ENCODE peak calls at places on chromosomes 4 and X, in ten cellular contexts. I is suprapubic skin, D is vagina, X is HepG2, W is SK-N-SH, A is GM23338, U is GM12892, J is upper lobe of left lung, Q is HL-60, P is SK-N-MC. H is an unnamed sample.

GRCh38 chrX:63754141-63754859 is 30.7 kb downstream of the ARHGEF9 start:
- DNase-seq in X (no peak), I (no peak), A (no peak), P (no peak), W (no peak), J (peak), Q (peak), D (no peak), U (no peak), H (no peak)

GRCh38 chrX:33726281-33727160 is 405.6 kb downstream of the FAM47A start:
- DNase-seq in P (no peak), U (no peak), Q (no peak), W (no peak), J (no peak), D (no peak), X (no peak), A (peak), I (peak), H (no peak)

GRCh38 chr4:47531241-47531953 is 46.3 kb downstream of the ATP10D start:
- DNase-seq in W (no peak), Q (peak), P (no peak), I (no peak), D (no peak), X (peak), A (peak), J (peak), U (peak), H (peak)

GRCh38 chrX:55710701-55711100 is 6.8 kb upstream of the RRAGB start:
- DNase-seq in J (no peak), I (no peak), U (no peak), D (no peak), X (no peak), Q (no peak), P (no peak), W (no peak), A (no peak), H (no peak)

GRCh38 chr4:117817316-117817715 is 217.0 kb upstream of the NDST3 start:
- DNase-seq in Q (no peak), J (no peak), P (no peak), X (no peak), I (no peak), U (no peak), D (no peak), W (no peak), A (no peak), H (no peak)

GRCh38 chr4:25123236-25123635 is 37.0 kb downstream of the SEPSECS start:
- DNase-seq in U (no peak), Q (no peak), J (no peak), X (no peak), D (no peak), I (no peak), P (no peak), W (no peak), A (no peak), H (no peak)

GRCh38 chr4:27132497-27132896 is 271.9 kb downstream of the STIM2 start:
- DNase-seq in I (no peak), P (no peak), X (no peak), U (no peak), A (no peak), D (no peak), W (no peak), J (no peak), Q (no peak), H (no peak)

GRCh38 chr4:37538931-37539330 is 147.2 kb downstream of the RELL1 start:
- DNase-seq in W (no peak), U (no peak), P (no peak), Q (peak), I (no peak), D (no peak), A (peak), J (no peak), X (no peak), H (no peak)

GRCh38 chr4:90994883-90995484 is 867.8 kb downstream of the CCSER1 start:
- DNase-seq in U (no peak), P (no peak), A (no peak), I (no peak), Q (no peak), D (no peak), X (no peak), J (no peak), W (no peak), H (no peak)

GRCh38 chr4:182245541-182246245 is 2.5 kb downstream of the TENM3 start:
- DNase-seq in A (no peak), U (no peak), D (no peak), Q (no peak), W (no peak), J (no peak), P (no peak), X (no peak), I (no peak), H (no peak)

GRCh38 chr4:78242071-78242470 is 184.9 kb downstream of the FRAS1 start:
- DNase-seq in A (no peak), I (no peak), P (no peak), W (no peak), D (no peak), J (no peak), U (no peak), X (no peak), Q (no peak), H (no peak)

DNA sequence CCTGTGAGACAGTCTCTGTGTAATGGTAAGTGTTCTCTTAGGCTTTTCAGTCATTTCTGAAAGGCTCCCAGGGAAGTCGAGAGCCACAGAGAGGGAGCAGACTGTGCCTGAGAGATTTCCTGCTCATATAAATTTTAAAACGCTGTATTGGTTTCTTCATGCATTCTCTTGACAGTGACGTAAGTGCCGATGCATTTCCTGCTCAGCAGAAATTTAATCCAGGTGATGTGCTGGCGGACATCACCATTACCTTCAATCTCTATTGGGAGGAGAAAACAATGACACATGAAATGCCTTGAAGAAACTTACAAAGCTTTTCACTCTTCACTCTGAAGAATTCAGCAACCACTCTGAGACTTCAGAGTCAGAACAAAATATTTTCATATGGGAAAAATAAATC is 383.6 kb downstream of the BMPR1B start:
- DNase-seq in J (no peak), X (no peak), A (no peak), P (no peak), Q (no peak), D (no peak), U (no peak), W (no peak), I (no peak), H (no peak)
- TF ChIP-seq POLR2AphosphoS5 in J (no peak), X (no peak), A (no peak), P (no peak), Q (no peak), D (no peak), U (no peak), W (no peak), I (no peak), H (no peak)

GRCh38 chr4:184819786-184820185 is 6.0 kb downstream of the ACSL1 start:
- DNase-seq in Q (peak), X (peak), J (no peak), P (no peak), U (no peak), I (no peak), W (no peak), D (no peak), A (no peak), H (no peak)
- TF ChIP-seq POLR2AphosphoS5 in Q (no peak), X (no peak), J (peak), P (no peak), U (no peak), I (no peak), W (no peak), D (no peak), A (no peak), H (no peak)

DNA sequence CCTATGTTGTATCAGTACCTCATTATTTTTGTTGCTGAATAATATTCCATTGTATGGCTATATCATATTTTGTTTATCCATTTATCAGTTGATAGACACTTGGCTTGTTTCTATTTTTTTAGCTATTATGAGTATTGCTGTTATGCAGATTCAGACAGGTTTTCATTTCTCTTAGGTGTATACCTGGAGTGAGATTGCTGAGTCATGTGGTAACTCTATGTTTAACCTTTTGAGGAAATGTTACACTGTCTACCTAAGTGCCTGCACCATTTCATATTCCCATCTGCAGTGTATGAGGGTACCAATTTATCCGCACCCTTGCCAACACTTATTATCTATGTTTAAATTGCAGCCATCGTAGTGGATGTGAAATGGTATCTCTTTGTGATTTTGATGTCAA is 43.0 kb upstream of the SH3RF1 start:
- DNase-seq in J (no peak), U (no peak), P (no peak), D (no peak), I (no peak), W (no peak), Q (no peak), A (no peak), X (no peak), H (no peak)
- TF ChIP-seq POLR2AphosphoS5 in J (no peak), U (no peak), P (no peak), D (no peak), I (no peak), W (no peak), Q (no peak), A (no peak), X (no peak), H (no peak)

GRCh38 chr4:7929530-7929951 is 10.1 kb downstream of the AFAP1 start:
- DNase-seq in P (no peak), Q (no peak), W (peak), U (no peak), I (peak), X (no peak), A (peak), D (no peak), J (peak), H (peak)
- TF ChIP-seq POLR2AphosphoS5 in P (no peak), Q (no peak), W (no peak), U (no peak), I (peak), X (no peak), A (no peak), D (peak), J (no peak), H (no peak)

GRCh38 chr4:55736605-55737183 is 82.9 kb upstream of the EXOC1L start:
- DNase-seq in J (no peak), U (no peak), P (no peak), X (no peak), A (peak), D (no peak), Q (no peak), I (no peak), W (peak), H (no peak)

GRCh38 chr4:55729306-55730142 is 90.1 kb upstream of the EXOC1L start:
- DNase-seq in A (peak), Q (no peak), U (no peak), I (no peak), P (no peak), X (peak), J (no peak), D (no peak), W (no peak), H (no peak)

GRCh38 chr4:55730143-55730931 is 89.3 kb upstream of the EXOC1L start:
- DNase-seq in U (no peak), J (no peak), A (no peak), W (no peak), X (no peak), I (no peak), D (no peak), P (no peak), Q (no peak), H (no peak)

GRCh38 chr4:55732864-55733263 is 86.7 kb upstream of the EXOC1L start:
- DNase-seq in X (no peak), D (no peak), J (no peak), Q (no peak), U (no peak), W (no peak), I (no peak), P (no peak), A (no peak), H (no peak)

DNA sequence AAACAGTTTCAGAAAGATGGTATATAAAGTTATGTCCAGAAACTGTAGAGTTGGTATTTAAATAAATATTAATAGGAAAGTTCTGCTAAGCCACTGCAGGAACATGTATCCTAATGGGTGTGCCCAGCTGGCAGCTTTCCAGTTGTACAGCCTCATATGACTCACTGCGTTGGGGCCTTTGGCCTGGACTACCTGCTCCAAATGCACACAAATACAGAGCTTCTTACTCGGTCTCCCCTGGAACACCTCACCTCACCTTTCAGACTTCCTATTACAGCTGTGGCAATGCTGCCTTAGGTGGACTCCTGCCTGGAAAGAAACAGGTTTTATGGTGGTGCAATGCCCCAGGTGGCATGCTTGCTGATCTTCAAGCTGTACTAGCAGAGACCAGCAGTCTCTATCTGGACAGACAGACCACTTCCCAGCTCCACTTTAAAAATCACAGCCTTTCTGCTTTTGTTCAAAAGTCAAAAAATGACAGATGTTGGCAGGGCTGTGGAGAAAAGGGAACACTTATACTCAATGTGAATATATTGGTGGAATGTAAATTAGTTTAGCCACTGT is 85.6 kb upstream of the EXOC1L start:
- DNase-seq in D (no peak), W (peak), I (peak), J (peak), A (no peak), X (peak), U (no peak), Q (no peak), P (no peak), H (peak)
- TF ChIP-seq POLR2AphosphoS5 in D (no peak), W (no peak), I (no peak), J (no peak), A (no peak), X (no peak), U (no peak), Q (no peak), P (no peak), H (no peak)

GRCh38 chr4:100826067-100826466 is 308.2 kb upstream of the EMCN start:
- DNase-seq in D (no peak), W (no peak), P (no peak), A (no peak), U (no peak), J (no peak), X (no peak), I (no peak), Q (peak), H (no peak)

GRCh38 chr4:100826808-100827548 is 309.2 kb upstream of the EMCN start:
- DNase-seq in W (no peak), Q (peak), X (no peak), A (no peak), P (no peak), I (no peak), U (no peak), J (no peak), D (no peak), H (no peak)

GRCh38 chr4:100827756-100828155 is 309.9 kb upstream of the EMCN start:
- DNase-seq in W (no peak), Q (peak), P (no peak), I (no peak), A (no peak), D (no peak), X (no peak), J (no peak), U (no peak), H (no peak)

GRCh38 chr4:100828364-100828763 is 310.5 kb upstream of the EMCN start:
- DNase-seq in W (no peak), X (no peak), J (no peak), Q (no peak), D (no peak), A (no peak), U (no peak), I (no peak), P (peak), H (no peak)

GRCh38 chr4:100828986-100829685 is 311.3 kb upstream of the EMCN start:
- DNase-seq in A (no peak), I (no peak), X (no peak), J (no peak), P (peak), U (no peak), W (no peak), D (no peak), Q (no peak), H (no peak)
- TF ChIP-seq POLR2AphosphoS5 in A (no peak), I (no peak), X (no peak), J (no peak), P (no peak), U (no peak), W (no peak), D (no peak), Q (no peak), H (no peak)

GRCh38 chrX:1518512-1518911 is 18.5 kb downstream of the P2RY8 start:
- DNase-seq in W (no peak), U (no peak), Q (no peak), D (no peak), I (no peak), J (no peak), P (no peak), X (no peak), A (no peak), H (no peak)

GRCh38 chrX:1520350-1520749 is 16.6 kb downstream of the P2RY8 start:
- DNase-seq in P (no peak), D (no peak), I (no peak), J (no peak), X (no peak), U (no peak), W (no peak), A (no peak), Q (no peak), H (no peak)

GRCh38 chrX:1519022-1519497 is 17.9 kb downstream of the P2RY8 start:
- DNase-seq in D (no peak), A (no peak), P (no peak), U (no peak), X (no peak), Q (no peak), J (no peak), W (no peak), I (no peak), H (no peak)

GRCh38 chrX:1524874-1525582 is 12.0 kb downstream of the P2RY8 start:
- DNase-seq in A (no peak), P (no peak), X (no peak), I (peak), U (no peak), W (no peak), J (no peak), D (peak), Q (no peak), H (no peak)

GRCh38 chrX:1521459-1521956 is 15.5 kb downstream of the P2RY8 start:
- DNase-seq in X (peak), P (no peak), A (peak), I (peak), W (no peak), J (peak), Q (peak), D (peak), U (peak), H (no peak)
- TF ChIP-seq POLR2AphosphoS5 in X (no peak), P (no peak), A (no peak), I (no peak), W (no peak), J (no peak), Q (peak), D (no peak), U (no peak), H (no peak)

GRCh38 chr4:153234923-153235322 is 30.7 kb downstream of the TRIM2 start:
- DNase-seq in A (no peak), X (no peak), D (peak), Q (no peak), U (no peak), J (no peak), W (no peak), P (no peak), I (no peak), H (no peak)

GRCh38 chr4:153238146-153238919 is 34.1 kb downstream of the TRIM2 start:
- DNase-seq in Q (no peak), P (no peak), D (no peak), U (no peak), J (no peak), X (no peak), W (no peak), I (no peak), A (no peak), H (no peak)

GRCh38 chr4:153232768-153233167 is 28.5 kb downstream of the TRIM2 start:
- DNase-seq in U (no peak), P (no peak), I (no peak), D (no peak), W (no peak), A (peak), J (peak), Q (no peak), X (peak), H (no peak)

GRCh38 chr4:153228512-153229145 is 24.4 kb downstream of the TRIM2 start:
- DNase-seq in I (no peak), A (no peak), U (no peak), J (no peak), W (peak), D (no peak), Q (no peak), P (no peak), X (no peak), H (no peak)

DNA sequence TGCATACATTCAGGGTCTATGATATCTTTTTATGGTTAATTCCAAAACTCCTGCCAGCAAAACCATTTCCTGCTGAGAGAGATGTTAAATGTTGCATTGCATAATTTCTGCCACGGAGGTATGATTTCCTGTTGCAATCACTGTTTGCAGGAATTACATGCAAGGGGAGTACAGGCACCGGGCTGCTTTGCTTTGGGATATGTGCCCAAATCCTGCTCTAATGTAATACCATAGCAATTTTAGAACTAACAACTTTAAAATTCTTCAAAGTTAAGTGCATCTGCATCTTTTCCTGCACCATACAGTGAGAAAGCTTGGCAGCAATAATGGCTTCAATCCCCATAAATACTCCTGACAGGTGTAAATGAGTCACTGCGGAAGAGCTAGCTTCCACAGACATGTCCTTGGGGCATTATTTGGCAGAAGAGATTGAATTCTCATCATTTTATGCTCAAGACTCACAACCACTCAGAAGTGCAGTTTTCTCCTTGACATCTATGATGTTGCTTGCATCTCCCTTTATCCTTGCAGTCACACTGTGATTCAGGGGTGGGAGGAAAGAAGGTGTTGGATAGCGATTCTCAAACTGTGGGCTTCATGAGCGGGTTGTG is 29.6 kb downstream of the TRIM2 start:
- DNase-seq in P (peak), Q (no peak), A (no peak), U (no peak), D (no peak), W (no peak), J (no peak), X (no peak), I (no peak), H (no peak)
- TF ChIP-seq POLR2AphosphoS5 in P (peak), Q (no peak), A (no peak), U (no peak), D (no peak), W (peak), J (no peak), X (no peak), I (no peak), H (no peak)

GRCh38 chrX:154357205-154357604 is 17.2 kb downstream of the FLNA start:
- DNase-seq in A (no peak), J (no peak), Q (no peak), X (no peak), D (no peak), I (no peak), W (no peak), U (no peak), P (no peak), H (no peak)

GRCh38 chrX:154356596-154356995 is 17.8 kb downstream of the FLNA start:
- DNase-seq in W (no peak), I (no peak), U (no peak), A (no peak), X (no peak), D (no peak), P (no peak), Q (no peak), J (no peak), H (no peak)

GRCh38 chrX:154359362-154360154 is 14.9 kb downstream of the FLNA start:
- DNase-seq in P (no peak), Q (no peak), W (no peak), U (no peak), X (no peak), D (no peak), I (no peak), A (no peak), J (no peak), H (no peak)

GRCh38 chrX:154358829-154359228 is 15.6 kb downstream of the FLNA start:
- DNase-seq in Q (no peak), D (no peak), P (no peak), X (no peak), I (no peak), A (no peak), U (no peak), W (no peak), J (no peak), H (no peak)

DNA sequence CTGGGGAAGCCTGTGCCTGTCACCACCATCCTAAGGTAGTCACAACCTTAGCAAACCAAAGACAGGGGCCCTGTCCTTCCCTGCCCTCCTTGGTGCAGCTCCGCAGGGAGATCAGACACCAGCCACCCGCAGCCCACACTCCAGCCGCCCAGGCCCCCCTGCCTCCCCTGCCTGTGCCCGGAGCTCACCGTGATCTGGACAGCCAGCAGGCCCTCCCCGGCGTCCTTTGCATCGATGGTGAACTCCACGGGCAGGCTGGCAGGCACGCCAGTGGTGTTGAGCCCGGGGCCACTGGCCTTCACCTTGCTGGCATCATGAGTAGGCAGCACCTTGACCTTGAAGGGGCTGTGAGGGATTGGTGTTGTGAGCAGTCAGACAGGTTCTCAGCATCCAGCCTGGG is 16.4 kb downstream of the FLNA start:
- DNase-seq in A (no peak), Q (no peak), W (no peak), X (no peak), U (no peak), J (no peak), I (no peak), P (no peak), D (no peak), H (no peak)
- TF ChIP-seq POLR2AphosphoS5 in A (no peak), Q (no peak), W (no peak), X (no peak), U (peak), J (no peak), I (no peak), P (no peak), D (no peak), H (no peak)

H was measured in breast epithelium.